ENCODE peak calls at places on chromosome 11, in six cellular contexts. L is GM03348, U is adrenal gland, P is NCI-H1436, X is NCI-H1092, Q is SW 1271. V is an unnamed sample.

GRCh38 chr11:19191530-19192169 is 10.1 kb downstream of the CSRP3 start:
- DNase-seq in U (peak), Q (no peak), P (no peak), L (no peak), X (no peak), V (no peak)

GRCh38 chr11:35584321-35584720 is 33.9 kb upstream of the FJX1 start:
- DNase-seq in X (no peak), P (no peak), L (peak), U (no peak), Q (no peak), V (no peak)

GRCh38 chr11:117557321-117557720 is 229.7 kb downstream of the CEP164 start:
- DNase-seq in X (no peak), Q (no peak), U (no peak), L (no peak), P (no peak), V (no peak)

GRCh38 chr11:95432714-95433503 is 201.9 kb upstream of the SESN3 start:
- DNase-seq in L (no peak), U (no peak), Q (no peak), X (no peak), P (no peak), V (no peak)

GRCh38 chr11:108561535-108561991 is 32.0 kb downstream of the EXPH5 start:
- DNase-seq in U (no peak), L (peak), P (no peak), Q (no peak), X (no peak), V (no peak)

GRCh38 chr11:126636911-126637799 is 281.7 kb downstream of the ST3GAL4 start:
- DNase-seq in P (no peak), Q (no peak), U (no peak), L (peak), X (no peak), V (no peak)

GRCh38 chr11:103811870-103812509 is 224.4 kb upstream of the DDI1 start:
- DNase-seq in U (no peak), P (no peak), X (no peak), Q (no peak), L (no peak), V (no peak)

GRCh38 chr11:38795027-38795426 is 2197.0 kb upstream of the RAG2 start:
- DNase-seq in P (no peak), U (no peak), Q (no peak), X (no peak), L (no peak), V (no peak)

GRCh38 chr11:123630126-123630531 is 24.3 kb downstream of the SCN3B start:
- DNase-seq in X (no peak), Q (no peak), L (no peak), U (peak), P (no peak), V (no peak)

GRCh38 chr11:130124096-130124495 is 35.5 kb upstream of the ST14 start:
- DNase-seq in X (no peak), Q (peak), P (no peak), U (peak), L (peak), V (no peak)

GRCh38 chr11:69035959-69036340 is 12.8 kb upstream of the TPCN2 start:
- DNase-seq in U (no peak), P (no peak), L (no peak), X (no peak), Q (no peak), V (no peak)

GRCh38 chr11:119509277-119509841 is 86.4 kb upstream of the THY1 start:
- DNase-seq in P (no peak), X (no peak), L (peak), U (no peak), Q (no peak), V (peak)

GRCh38 chr11:64900263-64900678 is 16.7 kb downstream of the ATG2A start:
- DNase-seq in P (no peak), X (no peak), Q (no peak), L (no peak), U (peak), V (peak)

GRCh38 chr11:45373506-45373905 is 87.4 kb upstream of the SYT13 start:
- DNase-seq in Q (no peak), X (no peak), P (no peak), U (no peak), L (no peak), V (no peak)

GRCh38 chr11:96324912-96325311 is 18.1 kb downstream of the MAML2 start:
- DNase-seq in Q (no peak), P (no peak), U (no peak), L (peak), X (no peak), V (no peak)

GRCh38 chr11:120786206-120786735 is 237.6 kb upstream of the TBCEL start:
- DNase-seq in Q (no peak), P (no peak), L (no peak), U (no peak), X (no peak), V (no peak)

GRCh38 chr11:76806608-76807205 is 23.6 kb downstream of the TSKU start:
- DNase-seq in X (no peak), L (peak), Q (no peak), U (no peak), P (no peak), V (no peak)

GRCh38 chr11:77019976-77020591 is 14.1 kb upstream of the B3GNT6 start:
- DNase-seq in L (no peak), P (no peak), U (no peak), X (no peak), Q (no peak), V (no peak)

GRCh38 chr11:12687740-12688139 is 13.5 kb downstream of the TEAD1 start:
- DNase-seq in Q (no peak), X (no peak), P (no peak), L (no peak), U (no peak), V (no peak)

GRCh38 chr11:115676206-115676605 is 172.0 kb upstream of the CADM1 start:
- DNase-seq in P (peak), Q (no peak), X (peak), L (no peak), U (no peak), V (no peak)

GRCh38 chr11:122085264-122085663 is 30.8 kb downstream of the BLID start:
- DNase-seq in L (peak), Q (no peak), P (no peak), X (no peak), U (no peak), V (no peak)

GRCh38 chr11:66686100-66686785 is 8.6 kb upstream of the RBM4B start:
- DNase-seq in Q (no peak), X (no peak), L (no peak), U (no peak), P (no peak), V (no peak)

GRCh38 chr11:95256204-95256819 is 25.3 kb upstream of the SESN3 start:
- DNase-seq in Q (no peak), U (no peak), X (no peak), L (no peak), P (no peak), V (no peak)

GRCh38 chr11:35516361-35516760 is 9.1 kb downstream of the PAMR1 start:
- DNase-seq in U (no peak), X (no peak), Q (no peak), P (no peak), L (no peak), V (no peak)

GRCh38 chr11:111792314-111792713 is 26.1 kb upstream of the PPP2R1B start:
- DNase-seq in P (no peak), Q (no peak), X (no peak), U (no peak), L (peak), V (no peak)

GRCh38 chr11:47587733-47588326 is 1.4 kb downstream of the FAM180B start:
- DNase-seq in U (no peak), P (no peak), Q (no peak), L (no peak), X (no peak), V (no peak)

GRCh38 chr11:15159085-15159484 is 44.4 kb downstream of the INSC start:
- DNase-seq in Q (no peak), L (peak), X (no peak), P (peak), U (no peak), V (no peak)

GRCh38 chr11:117478926-117479325 is 151.3 kb downstream of the CEP164 start:
- DNase-seq in P (no peak), X (no peak), U (no peak), L (no peak), Q (no peak), V (no peak)

GRCh38 chr11:1823376-1824220 is 11.2 kb upstream of the SYT8 start:
- DNase-seq in X (no peak), L (no peak), Q (no peak), U (no peak), P (no peak), V (no peak)

GRCh38 chr11:12534549-12534948 is 139.7 kb upstream of the TEAD1 start:
- DNase-seq in P (no peak), X (no peak), U (no peak), Q (no peak), L (no peak), V (no peak)

GRCh38 chr11:14067686-14068085 is 105.2 kb downstream of the SPON1 start:
- DNase-seq in P (no peak), Q (no peak), X (no peak), U (no peak), L (no peak), V (no peak)

GRCh38 chr11:72191961-72192381 is at the start of gene FOLR1:
- DNase-seq in U (no peak), P (no peak), L (no peak), Q (no peak), X (no peak), V (no peak)

GRCh38 chr11:48088682-48089050 is 108.3 kb downstream of the PTPRJ start:
- DNase-seq in L (no peak), P (no peak), Q (no peak), U (no peak), X (peak), V (no peak)

GRCh38 chr11:64084962-64085710 is 49.4 kb downstream of the FLRT1 start:
- DNase-seq in Q (no peak), X (no peak), P (no peak), L (no peak), U (no peak), V (no peak)

V was measured in activated CD8-positive, alpha-beta T cell treated with anti-CD3 and anti-CD28 coated beads for 36 hours.